ENCODE peak calls at places on chromosomes 2 and 18, in four cellular contexts. D is astrocyte of the spinal cord, F is cardiac fibroblast, H is neural crest cell. O is an unnamed sample.

GRCh38 chr2:67997528-67998267 is 65.1 kb downstream of the C1D start:
- DNase-seq in D (peak), F (peak), H (no peak), O (no peak)

GRCh38 chr2:96374211-96374951 is 38.8 kb downstream of the NCAPH start:
- DNase-seq in D (peak), F (peak), H (no peak), O (no peak)

GRCh38 chr2:144379891-144380311 is 140.0 kb downstream of the ZEB2 start:
- DNase-seq in D (no peak), F (no peak), H (no peak), O (no peak)

GRCh38 chr2:218074031-218074430 is 5.0 kb downstream of the RUFY4 start:
- DNase-seq in D (no peak), F (peak), H (peak), O (peak)

GRCh38 chr2:213238753-213239591 is 45.3 kb upstream of the SPAG16 start:
- DNase-seq in D (peak), F (peak), H (no peak), O (no peak)

GRCh38 chr2:223855426-223855825 is 18.0 kb upstream of the AP1S3 start:
- DNase-seq in D (peak), F (no peak), H (no peak), O (no peak)

GRCh38 chr18:7325126-7325430 is 94.2 kb downstream of the LRRC30 start:
- DNase-seq in D (no peak), F (peak), H (no peak), O (no peak)

GRCh38 chr2:236853558-236853957 is 232.1 kb upstream of the COPS8 start:
- DNase-seq in D (no peak), F (no peak), H (peak), O (no peak)

O was measured in B cell.